ENCODE peak calls at places on chromosomes 12 and 14, in eight cellular contexts. One of them, this sample, is unnamed. For H3K4me1, the result is how much of the 10 kb centered on the place peaks cover.

GRCh38 chr12:123083661-123084571 is 67.0 kb downstream of the PITPNM2 start:
- DNase-seq in adrenal gland: no peak
- DNase-seq in left ventricle myocardium inferior: no peak
- DNase-seq in body of pancreas: no peak
- DNase-seq in fibroblast of lung: no peak
- DNase-seq in iPS DF 6.9: no peak
- DNase-seq in CD8-positive, alpha-beta memory T cell: no peak
- DNase-seq in prostate gland: no peak
- DNase-seq in this sample: no peak

GRCh38 chr12:110354172-110354780 is 49.2 kb downstream of the ANAPC7 start:
- DNase-seq in left ventricle myocardium inferior: no peak
- DNase-seq in prostate gland: no peak
- DNase-seq in adrenal gland: no peak
- DNase-seq in body of pancreas: no peak
- DNase-seq in fibroblast of lung: no peak
- DNase-seq in CD8-positive, alpha-beta memory T cell: no peak
- DNase-seq in iPS DF 6.9: no peak
- DNase-seq in this sample: no peak

GRCh38 chr12:116142936-116143882 is 134.3 kb downstream of the MED13L start:
- DNase-seq in fibroblast of lung: peak
- DNase-seq in body of pancreas: no peak
- DNase-seq in CD8-positive, alpha-beta memory T cell: no peak
- DNase-seq in prostate gland: no peak
- DNase-seq in iPS DF 6.9: no peak
- DNase-seq in left ventricle myocardium inferior: no peak
- DNase-seq in adrenal gland: no peak
- DNase-seq in this sample: no peak

GRCh38 chr14:50977863-50978520 is 33.7 kb upstream of the PYGL start:
- DNase-seq in fibroblast of lung: no peak
- DNase-seq in CD8-positive, alpha-beta memory T cell: no peak
- DNase-seq in adrenal gland: no peak
- DNase-seq in iPS DF 6.9: no peak
- DNase-seq in body of pancreas: no peak
- DNase-seq in prostate gland: no peak
- DNase-seq in left ventricle myocardium inferior: no peak
- DNase-seq in this sample: no peak

GRCh38 chr14:95273041-95273978 is 46.4 kb downstream of the CLMN start:
- DNase-seq in prostate gland: no peak
- DNase-seq in adrenal gland: no peak
- DNase-seq in iPS DF 6.9: no peak
- DNase-seq in fibroblast of lung: no peak
- DNase-seq in CD8-positive, alpha-beta memory T cell: no peak
- DNase-seq in left ventricle myocardium inferior: no peak
- DNase-seq in body of pancreas: no peak
- DNase-seq in this sample: no peak

GRCh38 chr12:67655829-67656614 is 7.5 kb downstream of the DYRK2 start:
- DNase-seq in body of pancreas: no peak
- DNase-seq in fibroblast of lung: peak
- DNase-seq in left ventricle myocardium inferior: no peak
- DNase-seq in adrenal gland: no peak
- DNase-seq in CD8-positive, alpha-beta memory T cell: no peak
- DNase-seq in iPS DF 6.9: no peak
- DNase-seq in prostate gland: no peak
- DNase-seq in this sample: no peak

GRCh38 chr14:58104808-58105207 is 47.2 kb downstream of the ARMH4 start:
- DNase-seq in adrenal gland: no peak
- DNase-seq in body of pancreas: no peak
- DNase-seq in prostate gland: no peak
- DNase-seq in CD8-positive, alpha-beta memory T cell: no peak
- DNase-seq in iPS DF 6.9: no peak
- DNase-seq in fibroblast of lung: peak
- DNase-seq in left ventricle myocardium inferior: no peak
- DNase-seq in this sample: no peak

GRCh38 chr14:83071888-83072501 is 1538.3 kb upstream of the SEL1L start:
- DNase-seq in body of pancreas: no peak
- DNase-seq in CD8-positive, alpha-beta memory T cell: no peak
- DNase-seq in prostate gland: no peak
- DNase-seq in adrenal gland: no peak
- DNase-seq in fibroblast of lung: peak
- DNase-seq in left ventricle myocardium inferior: no peak
- DNase-seq in iPS DF 6.9: peak
- DNase-seq in this sample: no peak

GRCh38 chr14:28375295-28375694 is 391.3 kb upstream of the FOXG1 start:
- DNase-seq in left ventricle myocardium inferior: no peak
- DNase-seq in iPS DF 6.9: peak
- DNase-seq in adrenal gland: no peak
- DNase-seq in CD8-positive, alpha-beta memory T cell: no peak
- DNase-seq in body of pancreas: no peak
- DNase-seq in fibroblast of lung: peak
- DNase-seq in prostate gland: no peak
- DNase-seq in this sample: no peak

GRCh38 chr12:62123721-62124203 is 136.4 kb upstream of the USP15 start:
- DNase-seq in prostate gland: no peak
- DNase-seq in fibroblast of lung: peak
- DNase-seq in CD8-positive, alpha-beta memory T cell: no peak
- DNase-seq in body of pancreas: peak
- DNase-seq in iPS DF 6.9: no peak
- DNase-seq in left ventricle myocardium inferior: no peak
- DNase-seq in adrenal gland: peak
- DNase-seq in this sample: no peak

GRCh38 chr12:18629916-18630315 is 107.9 kb downstream of the PLCZ1 start:
- DNase-seq in fibroblast of lung: no peak
- DNase-seq in left ventricle myocardium inferior: no peak
- DNase-seq in prostate gland: no peak
- DNase-seq in adrenal gland: no peak
- DNase-seq in iPS DF 6.9: no peak
- DNase-seq in body of pancreas: no peak
- DNase-seq in CD8-positive, alpha-beta memory T cell: no peak
- DNase-seq in this sample: no peak

GRCh38 chr12:108857158-108857407 is 300 bp downstream of the SSH1 start:
- DNase-seq in prostate gland: no peak
- DNase-seq in iPS DF 6.9: no peak
- DNase-seq in body of pancreas: peak
- DNase-seq in left ventricle myocardium inferior: no peak
- DNase-seq in CD8-positive, alpha-beta memory T cell: no peak
- DNase-seq in adrenal gland: no peak
- DNase-seq in fibroblast of lung: no peak
- DNase-seq in this sample: no peak

GRCh38 chr14:105060751-105061427 is 4.3 kb downstream of the GPR132 start:
- DNase-seq in iPS DF 6.9: no peak
- DNase-seq in CD8-positive, alpha-beta memory T cell: peak
- DNase-seq in prostate gland: no peak
- DNase-seq in left ventricle myocardium inferior: peak
- DNase-seq in body of pancreas: no peak
- DNase-seq in adrenal gland: peak
- DNase-seq in fibroblast of lung: no peak
- DNase-seq in this sample: peak

GRCh38 chr12:77163068-77163810 is 97.9 kb upstream of the E2F7 start:
- DNase-seq in CD8-positive, alpha-beta memory T cell: no peak
- DNase-seq in prostate gland: no peak
- DNase-seq in body of pancreas: no peak
- DNase-seq in iPS DF 6.9: no peak
- DNase-seq in fibroblast of lung: no peak
- DNase-seq in adrenal gland: no peak
- DNase-seq in left ventricle myocardium inferior: no peak
- DNase-seq in this sample: no peak

GRCh38 chr14:105549481-105549880 is 23.1 kb downstream of the TMEM121 start:
- DNase-seq in fibroblast of lung: no peak
- DNase-seq in CD8-positive, alpha-beta memory T cell: no peak
- DNase-seq in iPS DF 6.9: no peak
- DNase-seq in adrenal gland: no peak
- DNase-seq in left ventricle myocardium inferior: no peak
- DNase-seq in body of pancreas: no peak
- DNase-seq in prostate gland: no peak
- DNase-seq in this sample: no peak

GRCh38 chr12:33323823-33324222 is 115.8 kb downstream of the SYT10 start:
- DNase-seq in CD8-positive, alpha-beta memory T cell: no peak
- DNase-seq in iPS DF 6.9: no peak
- DNase-seq in adrenal gland: no peak
- DNase-seq in left ventricle myocardium inferior: no peak
- DNase-seq in fibroblast of lung: no peak
- DNase-seq in body of pancreas: no peak
- DNase-seq in prostate gland: no peak
- DNase-seq in this sample: no peak

GRCh38 chr14:52031781-52032180 is 37.1 kb downstream of the NID2 start:
- DNase-seq in adrenal gland: peak
- DNase-seq in CD8-positive, alpha-beta memory T cell: no peak
- DNase-seq in iPS DF 6.9: no peak
- DNase-seq in left ventricle myocardium inferior: peak
- DNase-seq in prostate gland: no peak
- DNase-seq in fibroblast of lung: peak
- DNase-seq in body of pancreas: peak
- DNase-seq in this sample: peak

DNA sequence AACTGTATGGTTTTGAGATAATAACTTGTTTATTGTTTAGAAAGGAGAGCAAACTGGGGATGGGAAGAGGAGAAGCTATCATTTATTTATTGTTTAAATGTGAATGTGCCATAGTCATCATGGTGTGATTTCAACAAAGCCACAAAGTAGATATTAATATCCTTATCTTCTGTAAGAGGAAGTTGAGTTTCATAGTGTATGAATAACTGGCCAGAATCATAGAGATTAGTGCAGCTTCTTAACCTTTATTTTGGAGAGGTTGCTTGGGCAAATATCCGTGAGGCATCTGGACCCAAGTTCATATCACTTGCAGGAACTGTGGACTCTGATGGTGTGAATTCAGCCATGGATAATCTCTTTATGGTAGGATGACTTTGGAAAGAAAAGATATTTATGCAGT is 26.8 kb upstream of the LYZ start:
- DNase-seq in fibroblast of lung: no peak
- DNase-seq in left ventricle myocardium inferior: no peak
- DNase-seq in iPS DF 6.9: no peak
- DNase-seq in CD8-positive, alpha-beta memory T cell: no peak
- DNase-seq in body of pancreas: no peak
- DNase-seq in adrenal gland: no peak
- DNase-seq in prostate gland: no peak
- DNase-seq in this sample: no peak
- H3K4me1 ChIP-seq in fibroblast of lung: under half
- H3K4me1 ChIP-seq in left ventricle myocardium inferior: under half
- H3K4me1 ChIP-seq in iPS DF 6.9: under half
- H3K4me1 ChIP-seq in CD8-positive, alpha-beta memory T cell: under half
- H3K4me1 ChIP-seq in body of pancreas: under half
- H3K4me1 ChIP-seq in adrenal gland: under half
- H3K4me1 ChIP-seq in prostate gland: under half
- H3K4me1 ChIP-seq in this sample: under half

DNA sequence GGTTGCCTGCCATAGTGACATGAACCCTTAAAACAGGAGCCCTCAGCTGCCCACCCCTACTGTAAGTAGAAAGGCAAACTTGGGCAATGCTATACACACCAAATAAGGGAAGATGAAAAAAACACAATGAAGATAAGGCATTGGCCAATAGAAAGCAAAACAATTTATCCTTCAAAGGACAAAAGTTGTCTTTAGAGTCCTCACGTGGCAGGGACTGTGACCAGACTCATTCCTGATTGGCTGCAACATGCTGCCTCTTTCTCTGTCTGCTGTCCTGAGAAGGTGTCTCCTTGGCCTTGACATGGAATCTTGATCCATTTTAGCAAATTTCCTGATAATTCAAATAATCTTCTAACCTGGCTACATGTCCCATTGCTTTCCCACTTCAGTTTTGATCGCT is 131.9 kb downstream of the GPR135 start:
- DNase-seq in iPS DF 6.9: no peak
- DNase-seq in CD8-positive, alpha-beta memory T cell: no peak
- DNase-seq in prostate gland: no peak
- DNase-seq in fibroblast of lung: no peak
- DNase-seq in left ventricle myocardium inferior: no peak
- DNase-seq in body of pancreas: no peak
- DNase-seq in adrenal gland: no peak
- DNase-seq in this sample: no peak
- H3K27ac ChIP-seq in iPS DF 6.9: no peak
- H3K27ac ChIP-seq in CD8-positive, alpha-beta memory T cell: no peak
- H3K27ac ChIP-seq in prostate gland: peak
- H3K27ac ChIP-seq in fibroblast of lung: peak
- H3K27ac ChIP-seq in left ventricle myocardium inferior: peak
- H3K27ac ChIP-seq in body of pancreas: no peak
- H3K27ac ChIP-seq in adrenal gland: no peak
- H3K27ac ChIP-seq in this sample: peak

GRCh38 chr14:75604979-75605825 is 26.8 kb downstream of the FLVCR2 start:
- DNase-seq in fibroblast of lung: peak
- DNase-seq in iPS DF 6.9: no peak
- DNase-seq in prostate gland: peak
- DNase-seq in body of pancreas: no peak
- DNase-seq in CD8-positive, alpha-beta memory T cell: no peak
- DNase-seq in adrenal gland: peak
- DNase-seq in left ventricle myocardium inferior: peak
- DNase-seq in this sample: peak

GRCh38 chr14:75605916-75606315 is 27.5 kb downstream of the FLVCR2 start:
- DNase-seq in adrenal gland: no peak
- DNase-seq in iPS DF 6.9: no peak
- DNase-seq in left ventricle myocardium inferior: no peak
- DNase-seq in prostate gland: no peak
- DNase-seq in fibroblast of lung: no peak
- DNase-seq in body of pancreas: no peak
- DNase-seq in CD8-positive, alpha-beta memory T cell: no peak
- DNase-seq in this sample: no peak

GRCh38 chr14:75609606-75610476 is 31.4 kb downstream of the FLVCR2 start:
- DNase-seq in body of pancreas: no peak
- DNase-seq in adrenal gland: peak
- DNase-seq in iPS DF 6.9: no peak
- DNase-seq in CD8-positive, alpha-beta memory T cell: no peak
- DNase-seq in fibroblast of lung: peak
- DNase-seq in left ventricle myocardium inferior: no peak
- DNase-seq in prostate gland: no peak
- DNase-seq in this sample: no peak

GRCh38 chr14:75607842-75608640 is 29.6 kb downstream of the FLVCR2 start:
- DNase-seq in prostate gland: no peak
- DNase-seq in iPS DF 6.9: no peak
- DNase-seq in CD8-positive, alpha-beta memory T cell: no peak
- DNase-seq in body of pancreas: no peak
- DNase-seq in adrenal gland: no peak
- DNase-seq in fibroblast of lung: no peak
- DNase-seq in left ventricle myocardium inferior: no peak
- DNase-seq in this sample: no peak

GRCh38 chr14:75607044-75607443 is 28.6 kb downstream of the FLVCR2 start:
- DNase-seq in iPS DF 6.9: no peak
- DNase-seq in fibroblast of lung: no peak
- DNase-seq in prostate gland: no peak
- DNase-seq in left ventricle myocardium inferior: no peak
- DNase-seq in adrenal gland: no peak
- DNase-seq in CD8-positive, alpha-beta memory T cell: no peak
- DNase-seq in body of pancreas: no peak
- DNase-seq in this sample: no peak
- H3K4me1 ChIP-seq in iPS DF 6.9: under half
- H3K4me1 ChIP-seq in fibroblast of lung: under half
- H3K4me1 ChIP-seq in prostate gland: under half
- H3K4me1 ChIP-seq in left ventricle myocardium inferior: half or more
- H3K4me1 ChIP-seq in adrenal gland: under half
- H3K4me1 ChIP-seq in CD8-positive, alpha-beta memory T cell: under half
- H3K4me1 ChIP-seq in body of pancreas: under half
- H3K4me1 ChIP-seq in this sample: under half

DNA sequence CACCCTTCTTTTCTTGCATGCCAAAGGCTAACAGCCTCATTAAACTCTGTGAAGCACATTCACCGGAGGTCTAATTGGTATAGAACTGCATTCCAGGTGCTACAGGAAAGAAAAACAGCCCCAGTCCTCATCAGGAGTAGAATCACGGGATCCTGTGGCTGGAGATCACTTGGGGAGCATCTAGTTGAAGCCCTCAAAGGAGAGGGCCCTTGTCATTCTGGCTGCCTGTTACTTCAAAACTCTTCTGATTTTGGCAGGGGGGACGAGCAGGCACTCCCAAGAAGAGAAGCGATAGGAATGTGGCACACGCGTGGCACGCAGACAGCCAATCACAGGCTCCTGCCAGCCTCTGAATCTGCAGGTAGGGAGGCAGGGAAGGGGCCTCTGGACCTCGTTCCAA is 154.3 kb downstream of the TTC7B start:
- DNase-seq in CD8-positive, alpha-beta memory T cell: no peak
- DNase-seq in adrenal gland: no peak
- DNase-seq in left ventricle myocardium inferior: no peak
- DNase-seq in body of pancreas: no peak
- DNase-seq in prostate gland: no peak
- DNase-seq in iPS DF 6.9: no peak
- DNase-seq in fibroblast of lung: no peak
- DNase-seq in this sample: no peak
- H3K27ac ChIP-seq in CD8-positive, alpha-beta memory T cell: no peak
- H3K27ac ChIP-seq in adrenal gland: no peak
- H3K27ac ChIP-seq in left ventricle myocardium inferior: peak
- H3K27ac ChIP-seq in body of pancreas: no peak
- H3K27ac ChIP-seq in prostate gland: no peak
- H3K27ac ChIP-seq in iPS DF 6.9: no peak
- H3K27ac ChIP-seq in fibroblast of lung: no peak
- H3K27ac ChIP-seq in this sample: peak